ENCODE peak calls at places on chromosome 5, in seven cellular contexts. E is T follicular helper cell; U is activated CD4-positive, alpha-beta T cell treated with anti-CD3 and anti-CD28 coated beads, Interleukin-2, amount 10 ng/mL, durations not matched to agents 24 days and 14 days; O is T-helper 1 cell; J is activated T-helper 1 cell treated with Interleukin-2 at 50 U/mL for 16 hours; Q is activated gamma-delta T cell treated with Interleukin-2 at 50 U/mL for 16 hours; W is IMR-90. L is an unnamed sample.

GRCh38 chr5:140038373-140038957 is 4.6 kb downstream of the NRG2 start:
- DNase-seq in U (no peak), J (no peak), Q (no peak), O (no peak), E (no peak), W (peak), L (no peak)

GRCh38 chr5:179323026-179323571 is 22.2 kb downstream of the ADAMTS2 start:
- DNase-seq in O (no peak), U (no peak), W (no peak), J (no peak), Q (no peak), E (no peak), L (no peak)

GRCh38 chr5:17189381-17190036 is 27.9 kb upstream of the BASP1 start:
- DNase-seq in O (peak), U (peak), E (peak), W (peak), J (peak), Q (peak), L (peak)

GRCh38 chr5:40834391-40834848 is 602 bp downstream of the RPL37 start:
- DNase-seq in E (peak), J (peak), W (peak), Q (peak), O (peak), U (peak), L (peak)

GRCh38 chr5:96509721-96510383 is 76.8 kb upstream of the PCSK1 start:
- DNase-seq in O (no peak), U (no peak), J (no peak), E (no peak), Q (no peak), W (peak), L (peak)

GRCh38 chr5:15501057-15501791 is 1.2 kb downstream of the FBXL7 start:
- DNase-seq in Q (no peak), J (no peak), E (no peak), U (no peak), W (peak), O (no peak), L (peak)

GRCh38 chr5:174491761-174492350 is 232.5 kb upstream of the MSX2 start:
- DNase-seq in U (no peak), Q (no peak), O (no peak), W (no peak), J (no peak), E (no peak), L (peak)

GRCh38 chr5:53311661-53312060 is 168.8 kb upstream of the FST start:
- DNase-seq in W (no peak), Q (no peak), U (no peak), J (no peak), O (no peak), E (no peak), L (no peak)

GRCh38 chr5:60972225-60972624 is 27.2 kb downstream of the NDUFAF2 start:
- DNase-seq in U (peak), O (no peak), Q (no peak), J (no peak), E (no peak), W (no peak), L (peak)

GRCh38 chr5:149464796-149465489 is 85.9 kb upstream of the IL17B start:
- DNase-seq in J (no peak), Q (no peak), W (peak), U (no peak), E (no peak), O (no peak), L (no peak)

GRCh38 chr5:119752921-119753886 is 123.8 kb downstream of the FAM170A start:
- DNase-seq in J (no peak), O (no peak), E (no peak), U (no peak), W (no peak), Q (no peak), L (peak)

GRCh38 chr5:119063579-119064379 is 7.1 kb upstream of the DMXL1 start:
- DNase-seq in E (no peak), W (peak), U (no peak), Q (no peak), J (no peak), O (no peak), L (no peak)

GRCh38 chr5:68407312-68408239 is 192.0 kb downstream of the PIK3R1 start:
- DNase-seq in Q (no peak), O (no peak), W (no peak), E (no peak), U (no peak), J (no peak), L (no peak)

GRCh38 chr5:21007781-21008180 is 1019.8 kb upstream of the CDH18 start:
- DNase-seq in W (no peak), E (no peak), O (no peak), U (no peak), J (no peak), Q (no peak), L (no peak)

GRCh38 chr5:35926389-35927051 is 11.9 kb downstream of the CAPSL start:
- DNase-seq in U (peak), E (peak), J (no peak), Q (peak), W (peak), O (peak), L (peak)

GRCh38 chr5:173778152-173778782 is 109.9 kb upstream of the CPEB4 start:
- DNase-seq in U (no peak), E (no peak), Q (no peak), J (no peak), O (no peak), W (no peak), L (no peak)

GRCh38 chr5:172142709-172143215 is 45.3 kb downstream of the STK10 start:
- DNase-seq in U (no peak), J (no peak), E (no peak), Q (no peak), W (peak), O (no peak), L (no peak)

GRCh38 chr5:16568875-16569580 is 47.8 kb downstream of the RETREG1 start:
- DNase-seq in U (no peak), W (no peak), Q (no peak), E (no peak), J (no peak), O (no peak), L (no peak)

GRCh38 chr5:6359941-6360683 is 18.2 kb downstream of the MED10 start:
- DNase-seq in O (no peak), W (no peak), J (peak), Q (no peak), E (no peak), U (peak), L (no peak)

GRCh38 chr5:68116868-68117411 is 98.6 kb upstream of the PIK3R1 start:
- DNase-seq in Q (no peak), O (no peak), E (no peak), W (no peak), J (no peak), U (no peak), L (no peak)

GRCh38 chr5:14367364-14367763 is 214.2 kb upstream of the OTULINL start:
- DNase-seq in U (no peak), O (no peak), J (no peak), Q (no peak), W (no peak), E (no peak), L (no peak)

GRCh38 chr5:145848854-145849253 is 13.7 kb upstream of the PRELID2 start:
- DNase-seq in Q (no peak), O (no peak), E (no peak), J (no peak), W (peak), U (no peak), L (peak)

GRCh38 chr5:171162165-171162564 is 146.9 kb upstream of the TLX3 start:
- DNase-seq in U (no peak), J (no peak), W (no peak), E (no peak), O (no peak), Q (no peak), L (no peak)

GRCh38 chr5:56085205-56085604 is 90.4 kb upstream of the IL6ST start:
- DNase-seq in J (no peak), E (no peak), U (no peak), O (no peak), W (peak), Q (no peak), L (no peak)

GRCh38 chr5:960551-960950 is 48.1 kb upstream of the NKD2 start:
- DNase-seq in E (no peak), U (no peak), O (no peak), W (no peak), Q (no peak), J (no peak), L (no peak)

GRCh38 chr5:90876366-90876765 is 317.8 kb downstream of the ADGRV1 start:
- DNase-seq in U (no peak), J (no peak), Q (no peak), W (no peak), E (no peak), O (no peak), L (no peak)

GRCh38 chr5:22549876-22550671 is 303.1 kb downstream of the CDH12 start:
- DNase-seq in W (no peak), Q (no peak), U (no peak), E (no peak), J (no peak), O (no peak), L (no peak)

GRCh38 chr5:91311697-91312501 is 71.2 kb downstream of the ARRDC3 start:
- DNase-seq in J (peak), W (peak), E (peak), O (peak), U (peak), Q (peak), L (peak)

GRCh38 chr5:149268928-149269557 is 2.6 kb upstream of the AFAP1L1 start:
- DNase-seq in U (peak), Q (no peak), O (no peak), E (no peak), W (peak), J (no peak), L (peak)

GRCh38 chr5:42768106-42768504 is 11.5 kb downstream of the CCDC152 start:
- DNase-seq in U (no peak), Q (no peak), E (no peak), W (no peak), O (no peak), J (no peak), L (no peak)

GRCh38 chr5:156094001-156094400 is 233.0 kb upstream of the SGCD start:
- DNase-seq in E (no peak), Q (no peak), U (no peak), W (peak), J (no peak), O (no peak), L (no peak)

GRCh38 chr5:37248387-37248969 is 698 bp downstream of the CPLANE1 start:
- DNase-seq in O (no peak), J (no peak), U (no peak), Q (no peak), E (no peak), W (peak), L (no peak)

GRCh38 chr5:127958421-127959011 is 125.0 kb upstream of the SLC12A2 start:
- DNase-seq in W (no peak), U (no peak), E (no peak), O (no peak), Q (no peak), J (no peak), L (no peak)

GRCh38 chr5:126251024-126251423 is 172.2 kb upstream of the GRAMD2B start:
- DNase-seq in W (no peak), Q (no peak), O (no peak), E (no peak), J (no peak), U (no peak), L (peak)

GRCh38 chr5:86749841-86750240 is 132.1 kb downstream of the COX7C start:
- DNase-seq in Q (no peak), W (no peak), U (no peak), J (no peak), O (no peak), E (no peak), L (peak)

GRCh38 chr5:41264019-41264418 is 50.7 kb upstream of the C6 start:
- DNase-seq in W (no peak), O (no peak), U (no peak), E (no peak), Q (no peak), J (no peak), L (no peak)

GRCh38 chr5:72402381-72402890 is 82.3 kb downstream of the PTCD2 start:
- DNase-seq in W (peak), U (no peak), J (no peak), O (no peak), E (no peak), Q (no peak), L (peak)

GRCh38 chr5:177309351-177310191 is 2.1 kb downstream of the MXD3 start:
- DNase-seq in E (peak), W (peak), Q (peak), O (peak), J (peak), U (peak), L (peak)

GRCh38 chr5:113488645-113489184 is 462 bp upstream of the MCC start:
- DNase-seq in J (no peak), Q (no peak), E (no peak), W (peak), U (no peak), O (no peak), L (peak)